ENCODE peak calls at places on chromosomes 4 and X, in five cellular contexts. K is stimulated activated CD8-positive, alpha-beta memory T cell treated with anti-CD3 and anti-CD28 coated beads, Interleukin-4, amount 100 ng/mL, for 24 hours; H is LoVo; P is tibial nerve; B is stimulated activated CD4-positive, alpha-beta T cell treated with anti-CD3 and anti-CD28 coated beads, Interleukin-15, amount 100 ng/mL, for 1 hour. R is an unnamed sample.

GRCh38 chr4:173217727-173218126 is 49.1 kb downstream of the GALNT7 start:
- DNase-seq in P (no peak), H (peak; percentile 26), B (no peak), K (no peak), R (no peak)

GRCh38 chr4:145623831-145624230 is 4.6 kb downstream of the MMAA start:
- DNase-seq in P (no peak), B (no peak), H (no peak), K (no peak), R (no peak)

GRCh38 chr4:73704314-73705055 is 35.9 kb upstream of the CXCL8 start:
- DNase-seq in P (peak; percentile 43), H (peak; percentile 89), B (no peak), K (no peak), R (peak; percentile 80)

GRCh38 chr4:24321637-24322036 is 262.7 kb downstream of the DHX15 start:
- DNase-seq in B (no peak), P (no peak), H (no peak), K (no peak), R (no peak)

GRCh38 chr4:69833251-69833650 is 26.7 kb downstream of the SULT1E1 start:
- DNase-seq in K (no peak), B (no peak), H (no peak), P (no peak), R (no peak)

GRCh38 chrX:17077349-17077748 is 130.9 kb downstream of the REPS2 start:
- DNase-seq in H (no peak), K (no peak), B (no peak), P (no peak), R (no peak)

GRCh38 chr4:23022032-23022431 is 329.3 kb downstream of the GBA3 start:
- DNase-seq in H (peak; percentile 46), B (no peak), P (no peak), K (no peak), R (no peak)

GRCh38 chrX:13939741-13940597 is 89.7 kb downstream of the GEMIN8 start:
- DNase-seq in P (no peak), B (no peak), H (no peak), K (no peak), R (no peak)